ENCODE peak calls at places on chromosomes 12 and 14, in seven cellular contexts. N, U, Q, J, E, O and D are unnamed samples.

GRCh38 chr14:101876539-101876938 is 87.8 kb upstream of the DYNC1H1 start:
- DNase-seq in E (peak), Q (peak), N (peak), J (no peak), U (no peak), O (peak), D (peak)

GRCh38 chr12:112664569-112664968 is 127.0 kb upstream of the RPH3A start:
- DNase-seq in Q (no peak), J (no peak), O (peak), E (no peak), N (no peak), U (peak), D (no peak)

GRCh38 chr12:46267618-46268348 is 1.1 kb downstream of the SLC38A1 start:
- DNase-seq in O (no peak), U (peak), Q (no peak), J (peak), E (no peak), N (no peak), D (peak)

GRCh38 chr12:14482886-14483285 is 84.8 kb downstream of the PLBD1 start:
- DNase-seq in N (no peak), O (no peak), J (no peak), Q (no peak), U (no peak), E (no peak), D (no peak)

GRCh38 chr12:124532331-124532750 is 35.1 kb downstream of the NCOR2 start:
- DNase-seq in U (no peak), E (no peak), Q (no peak), N (peak), J (peak), O (no peak), D (no peak)

GRCh38 chr12:15469342-15469741 is 147.0 kb downstream of the PTPRO start:
- DNase-seq in N (no peak), O (no peak), Q (no peak), J (no peak), U (no peak), E (no peak), D (no peak)

GRCh38 chr14:69713976-69714716 is 52.8 kb upstream of the SRSF5 start:
- DNase-seq in O (no peak), N (no peak), J (no peak), U (no peak), E (no peak), Q (no peak), D (no peak)

GRCh38 chr12:115257791-115258190 is 573.8 kb upstream of the TBX3 start:
- DNase-seq in N (no peak), U (no peak), E (no peak), O (no peak), Q (no peak), J (no peak), D (no peak)

GRCh38 chr14:100076630-100077029 is 11.4 kb downstream of the EVL start:
- DNase-seq in U (no peak), E (peak), Q (no peak), O (no peak), J (peak), N (no peak), D (no peak)

GRCh38 chr12:27422697-27423096 is 23.8 kb upstream of the SMCO2 start:
- DNase-seq in J (no peak), O (no peak), Q (no peak), U (peak), N (no peak), E (no peak), D (no peak)

GRCh38 chr14:75098209-75098608 is 28.6 kb downstream of the NEK9 start:
- DNase-seq in N (no peak), O (no peak), E (no peak), J (no peak), U (no peak), Q (no peak), D (no peak)

GRCh38 chr12:9509464-9510166 is 98.1 kb downstream of the KLRB1 start:
- DNase-seq in O (no peak), N (no peak), E (no peak), U (no peak), Q (no peak), J (peak), D (no peak)

GRCh38 chr12:109729837-109730200 is 16.2 kb downstream of the FAM222A start:
- DNase-seq in Q (no peak), N (peak), E (peak), U (peak), O (no peak), J (peak), D (no peak)

GRCh38 chr14:25132734-25133422 is 82.9 kb upstream of the STXBP6 start:
- DNase-seq in N (peak), E (peak), Q (peak), J (peak), O (peak), U (peak), D (peak)

GRCh38 chr14:99123208-99123870 is 148.7 kb downstream of the BCL11B start:
- DNase-seq in U (peak), J (no peak), N (no peak), E (no peak), O (no peak), Q (no peak), D (no peak)

GRCh38 chr12:27207626-27208413 is 36.3 kb upstream of the STK38L start:
- DNase-seq in E (no peak), Q (no peak), N (no peak), J (no peak), O (no peak), U (no peak), D (no peak)

GRCh38 chr12:93482721-93483120 is 15.4 kb downstream of the MRPL42 start:
- DNase-seq in Q (no peak), N (no peak), U (no peak), E (no peak), O (no peak), J (no peak), D (no peak)

GRCh38 chr14:49621114-49621881 is 699 bp downstream of the MGAT2 start:
- DNase-seq in E (peak), O (no peak), U (peak), N (peak), J (no peak), Q (peak), D (no peak)

GRCh38 chr14:49617846-49618519 is 2.4 kb downstream of the RPL36AL start:
- DNase-seq in N (no peak), E (no peak), U (no peak), O (no peak), J (no peak), Q (no peak), D (no peak)

GRCh38 chr14:49622022-49622607 is 1.5 kb downstream of the MGAT2 start:
- DNase-seq in U (no peak), O (no peak), N (no peak), Q (no peak), J (peak), E (no peak), D (no peak)

GRCh38 chr14:49620182-49621113 is at the start of the genes MGAT2 and RPL36AL:
- DNase-seq in N (peak), O (peak), Q (peak), U (peak), E (peak), J (peak), D (peak)

DNA sequence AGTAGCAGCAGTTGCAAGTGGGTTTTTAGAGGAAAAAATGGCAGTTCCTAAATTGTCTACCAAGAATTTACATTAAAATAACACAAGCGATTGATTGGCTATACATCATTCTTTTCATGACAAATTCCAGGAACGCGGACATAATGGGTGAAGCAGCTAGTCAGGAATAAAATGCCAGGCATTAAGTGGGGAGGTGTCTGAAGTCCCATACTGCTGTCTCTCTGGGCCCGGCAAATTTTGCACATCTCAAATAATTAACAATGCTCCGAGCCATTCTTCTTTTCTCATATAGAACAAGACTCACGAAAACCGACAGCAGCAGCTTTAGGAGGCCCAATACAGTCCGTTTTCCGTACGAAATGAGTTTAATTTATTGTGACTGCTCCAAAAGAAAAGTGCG is 696 bp downstream of the RPL36AL start:
- DNase-seq in J (no peak), O (no peak), Q (no peak), E (no peak), U (no peak), N (no peak), D (no peak)
- H3K4me3 ChIP-seq in J (peak), O (peak), Q (peak), E (peak), U (peak), N (peak), D (peak)

DNA sequence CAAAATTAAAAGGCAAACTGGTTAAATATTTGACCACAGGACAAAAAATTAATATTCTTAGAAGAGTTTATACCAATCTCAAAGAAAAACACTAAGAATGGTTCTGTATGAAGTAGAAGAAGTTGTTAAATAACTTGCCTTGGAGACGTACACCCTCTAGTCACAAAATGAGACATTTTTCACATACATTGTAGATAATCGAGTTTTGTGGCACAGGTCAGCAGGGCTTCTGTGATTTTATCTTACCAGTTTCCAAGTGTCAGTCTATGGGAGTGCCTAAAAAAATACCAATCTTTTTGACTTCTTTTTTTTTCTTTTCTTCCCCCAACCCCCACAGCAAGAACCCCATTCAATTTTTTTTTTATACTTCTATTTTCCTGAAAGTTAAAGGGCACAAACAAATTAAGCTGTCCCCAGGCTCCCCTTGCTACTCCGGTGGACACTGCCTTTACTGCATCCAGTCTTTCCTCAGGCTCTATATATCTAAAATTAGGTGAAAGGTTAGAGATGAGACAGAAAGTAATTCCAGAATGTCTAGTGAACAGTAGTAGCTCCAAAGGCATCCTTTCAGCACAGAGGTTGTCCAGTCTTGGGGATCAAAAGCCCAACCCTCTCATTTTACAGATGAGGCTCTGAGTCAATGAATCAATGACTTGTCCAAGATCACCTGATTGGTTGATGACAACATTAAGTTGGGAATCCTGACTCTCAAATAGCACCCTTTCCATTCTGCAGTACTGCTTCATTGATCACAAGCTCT is 6.2 kb downstream of the LIMA1 start:
- DNase-seq in E (no peak), O (no peak), N (no peak), Q (no peak), U (no peak), J (peak), D (no peak)
- H3K4me3 ChIP-seq in E (no peak), O (no peak), N (no peak), Q (no peak), U (no peak), J (no peak), D (no peak)

GRCh38 chr14:36405589-36406274 is 85.3 kb upstream of the MBIP start:
- DNase-seq in J (no peak), E (no peak), O (no peak), Q (no peak), N (no peak), U (no peak), D (no peak)
- H3K4me3 ChIP-seq in J (no peak), E (no peak), O (no peak), Q (no peak), N (no peak), U (no peak), D (no peak)

DNA sequence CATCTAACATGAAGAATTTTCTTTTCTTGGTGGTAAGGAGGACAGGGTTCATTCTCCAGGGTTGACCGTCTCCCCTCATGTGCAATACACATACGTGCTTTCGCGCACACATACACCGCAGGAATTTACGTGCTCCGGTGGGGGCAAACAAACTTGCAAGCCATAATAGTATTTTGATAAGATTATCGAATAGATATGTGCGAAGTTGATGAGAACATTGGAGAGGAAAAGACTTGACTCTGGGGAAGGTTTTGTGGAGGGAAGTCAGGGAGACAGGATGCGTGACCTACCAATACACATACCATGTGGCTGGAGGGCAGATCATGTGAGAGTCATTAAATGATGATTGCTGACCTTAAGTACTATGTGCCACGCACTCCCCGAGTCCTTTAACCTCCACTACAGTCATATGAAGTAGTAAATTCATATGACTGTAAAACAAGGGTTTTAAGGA is 876 bp downstream of the RAD51B start:
- DNase-seq in J (peak), Q (peak), U (peak), E (no peak), N (no peak), O (no peak), D (peak)
- H3K4me3 ChIP-seq in J (peak), Q (peak), U (peak), E (peak), N (peak), O (peak), D (peak)

DNA sequence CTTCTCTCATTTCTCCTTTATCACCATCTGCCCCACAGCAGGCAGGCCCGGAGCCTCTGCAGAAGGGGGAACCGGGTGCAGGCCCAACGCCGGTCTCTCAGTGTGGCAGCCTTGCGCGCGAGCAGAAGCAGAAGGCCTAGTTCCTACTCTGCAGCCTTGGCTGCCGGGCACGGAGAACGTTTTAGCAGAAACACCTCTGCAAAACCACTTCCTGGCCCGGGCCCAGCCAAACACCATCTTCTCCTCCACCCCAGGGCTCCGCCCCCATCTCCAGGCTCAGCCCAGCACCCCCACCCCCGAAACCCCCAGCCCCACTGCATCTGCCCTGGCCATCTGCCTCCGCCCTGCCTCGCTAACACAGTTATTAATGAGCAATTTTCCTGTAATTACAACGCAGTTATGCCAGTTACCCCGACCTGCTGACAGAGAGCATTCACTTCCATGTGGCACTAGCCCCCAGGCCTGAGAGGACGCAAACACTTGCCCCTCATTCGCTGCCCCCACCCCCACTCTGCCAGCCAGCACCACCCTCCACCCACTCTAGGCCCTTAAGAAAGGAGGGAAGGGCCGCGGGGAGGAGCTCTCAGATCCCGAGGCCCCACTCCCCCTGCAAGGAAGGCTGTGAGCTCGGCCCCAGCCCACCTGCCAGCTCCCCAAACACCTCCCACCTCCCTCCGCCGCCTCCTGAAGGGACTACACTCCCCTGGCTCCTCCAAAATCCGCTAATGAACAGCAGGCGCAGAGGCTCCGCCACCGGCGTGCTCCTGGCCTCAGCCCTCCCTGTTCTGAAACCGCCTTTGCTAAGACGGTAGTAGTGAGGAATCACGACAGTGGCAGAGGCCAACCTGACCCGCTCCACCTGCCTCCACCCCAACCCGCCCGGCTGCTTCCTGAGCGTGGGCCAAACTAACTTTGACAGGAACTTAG is 44.7 kb upstream of the FBRSL1 start:
- DNase-seq in J (no peak), E (peak), N (no peak), U (peak), Q (peak), O (peak), D (peak)
- H3K4me3 ChIP-seq in J (peak), E (peak), N (no peak), U (no peak), Q (peak), O (peak), D (peak)